ENCODE peak calls at places on chromosomes 4 and X, in nine cellular contexts. G, O, X, P, R, E, N, Z and M are unnamed samples.

GRCh38 chr4:4377683-4378082 is 9.2 kb upstream of the NSG1 start:
- DNase-seq in G (no peak), O (no peak), X (no peak), P (no peak), R (no peak), E (no peak), N (no peak), Z (no peak), M (no peak)

GRCh38 chr4:145819246-145820181 is 119.1 kb downstream of the ZNF827 start:
- DNase-seq in G (no peak), O (no peak), X (no peak), P (no peak), R (no peak), E (no peak), N (no peak), Z (no peak), M (no peak)

GRCh38 chr4:144421839-144422565 is 224.0 kb upstream of the HHIP start:
- DNase-seq in G (no peak), O (no peak), X (no peak), P (no peak), R (no peak), E (no peak), N (no peak), Z (no peak), M (no peak)

GRCh38 chr4:129998436-129999150 is 902.6 kb downstream of the C4orf33 start:
- DNase-seq in G (no peak), O (no peak), X (no peak), P (no peak), R (no peak), E (no peak), N (no peak), Z (peak), M (no peak)

GRCh38 chrX:100048156-100048555 is 361.9 kb downstream of the PCDH19 start:
- DNase-seq in G (no peak), O (no peak), X (no peak), P (no peak), R (no peak), E (no peak), N (no peak), Z (no peak), M (no peak)

GRCh38 chr4:112855058-112855457 is 194.4 kb upstream of the ANK2 start:
- DNase-seq in G (peak), O (no peak), X (no peak), P (no peak), R (no peak), E (no peak), N (no peak), Z (no peak), M (no peak)

GRCh38 chr4:17664755-17665154 is 50.3 kb downstream of the MED28 start:
- DNase-seq in G (no peak), O (no peak), X (no peak), P (no peak), R (no peak), E (no peak), N (no peak), Z (no peak), M (no peak)

GRCh38 chr4:123889376-123889945 is 492.9 kb downstream of the SPRY1 start:
- DNase-seq in G (peak), O (no peak), X (peak), P (no peak), R (peak), E (no peak), N (no peak), Z (no peak), M (no peak)

GRCh38 chr4:8356856-8357255 is 83.7 kb downstream of the ACOX3 start:
- DNase-seq in G (no peak), O (peak), X (no peak), P (no peak), R (no peak), E (no peak), N (no peak), Z (no peak), M (no peak)

GRCh38 chr4:185534850-185535761 is at the start of gene PDLIM3:
- DNase-seq in G (no peak), O (no peak), X (peak), P (no peak), R (peak), E (peak), N (no peak), Z (peak), M (peak)

GRCh38 chr4:13990596-13991589 is 363.4 kb upstream of the BOD1L1 start:
- DNase-seq in G (peak), O (no peak), X (peak), P (peak), R (no peak), E (no peak), N (no peak), Z (no peak), M (no peak)

GRCh38 chr4:158929939-158930344 is 161.1 kb downstream of the FNIP2 start:
- DNase-seq in G (peak), O (no peak), X (no peak), P (no peak), R (no peak), E (no peak), N (no peak), Z (no peak), M (no peak)

GRCh38 chrX:106696502-106696901 is 30.0 kb upstream of the RNF128 start:
- DNase-seq in G (no peak), O (no peak), X (no peak), P (no peak), R (no peak), E (no peak), N (no peak), Z (no peak), M (no peak)

GRCh38 chrX:50903387-50904027 is 7.0 kb upstream of the BMP15 start:
- DNase-seq in G (peak), O (no peak), X (peak), P (peak), R (peak), E (no peak), N (no peak), Z (no peak), M (peak)

GRCh38 chr4:107577743-107578142 is 142.3 kb downstream of the PAPSS1 start:
- DNase-seq in G (no peak), O (no peak), X (no peak), P (no peak), R (no peak), E (no peak), N (no peak), Z (no peak), M (no peak)

GRCh38 chrX:105463483-105463882 is 243.0 kb upstream of the TEX13A start:
- DNase-seq in G (peak), O (no peak), X (no peak), P (peak), R (no peak), E (no peak), N (no peak), Z (no peak), M (no peak)

GRCh38 chr4:185183622-185184281 is 20.0 kb downstream of the CFAP97 start:
- DNase-seq in G (peak), O (no peak), X (peak), P (peak), R (peak), E (peak), N (no peak), Z (no peak), M (peak)

GRCh38 chr4:29336851-29337250 is 1383.3 kb upstream of the PCDH7 start:
- DNase-seq in G (no peak), O (no peak), X (no peak), P (no peak), R (no peak), E (no peak), N (no peak), Z (no peak), M (no peak)

GRCh38 chrX:97366246-97366645 is 482.5 kb downstream of the RPA4 start:
- DNase-seq in G (peak), O (no peak), X (no peak), P (no peak), R (no peak), E (no peak), N (no peak), Z (no peak), M (no peak)

GRCh38 chr4:832536-832935 is 6.6 kb upstream of the CPLX1 start:
- DNase-seq in G (no peak), O (no peak), X (no peak), P (no peak), R (no peak), E (no peak), N (no peak), Z (peak), M (no peak)

GRCh38 chr4:472881-473574 is 25.9 kb downstream of the ZNF721 start:
- DNase-seq in G (peak), O (no peak), X (peak), P (peak), R (peak), E (no peak), N (no peak), Z (no peak), M (peak)

GRCh38 chr4:110106946-110107325 is 91.5 kb downstream of the ELOVL6 start:
- DNase-seq in G (peak), O (no peak), X (no peak), P (peak), R (peak), E (no peak), N (no peak), Z (no peak), M (no peak)

GRCh38 chrX:31580726-31581125 is 508.9 kb upstream of the FTHL17 start:
- DNase-seq in G (peak), O (no peak), X (no peak), P (peak), R (peak), E (no peak), N (no peak), Z (no peak), M (no peak)

GRCh38 chr4:10093801-10094552 is 22.6 kb downstream of the WDR1 start:
- DNase-seq in G (peak), O (no peak), X (peak), P (no peak), R (peak), E (no peak), N (no peak), Z (no peak), M (no peak)

GRCh38 chr4:139943277-139943676 is 210.7 kb downstream of the MAML3 start:
- DNase-seq in G (no peak), O (no peak), X (no peak), P (no peak), R (no peak), E (no peak), N (no peak), Z (no peak), M (no peak)

GRCh38 chrX:13845721-13846378 is 29.0 kb upstream of the GPM6B start:
- DNase-seq in G (peak), O (no peak), X (no peak), P (peak), R (peak), E (no peak), N (no peak), Z (no peak), M (no peak)

GRCh38 chr4:181261279-181261678 is 981.9 kb upstream of the TENM3 start:
- DNase-seq in G (peak), O (no peak), X (no peak), P (peak), R (peak), E (no peak), N (no peak), Z (no peak), M (peak)

GRCh38 chrX:15619053-15619772 is 18.5 kb upstream of the ACE2 start:
- DNase-seq in G (peak), O (no peak), X (no peak), P (peak), R (peak), E (no peak), N (no peak), Z (no peak), M (no peak)

DNA sequence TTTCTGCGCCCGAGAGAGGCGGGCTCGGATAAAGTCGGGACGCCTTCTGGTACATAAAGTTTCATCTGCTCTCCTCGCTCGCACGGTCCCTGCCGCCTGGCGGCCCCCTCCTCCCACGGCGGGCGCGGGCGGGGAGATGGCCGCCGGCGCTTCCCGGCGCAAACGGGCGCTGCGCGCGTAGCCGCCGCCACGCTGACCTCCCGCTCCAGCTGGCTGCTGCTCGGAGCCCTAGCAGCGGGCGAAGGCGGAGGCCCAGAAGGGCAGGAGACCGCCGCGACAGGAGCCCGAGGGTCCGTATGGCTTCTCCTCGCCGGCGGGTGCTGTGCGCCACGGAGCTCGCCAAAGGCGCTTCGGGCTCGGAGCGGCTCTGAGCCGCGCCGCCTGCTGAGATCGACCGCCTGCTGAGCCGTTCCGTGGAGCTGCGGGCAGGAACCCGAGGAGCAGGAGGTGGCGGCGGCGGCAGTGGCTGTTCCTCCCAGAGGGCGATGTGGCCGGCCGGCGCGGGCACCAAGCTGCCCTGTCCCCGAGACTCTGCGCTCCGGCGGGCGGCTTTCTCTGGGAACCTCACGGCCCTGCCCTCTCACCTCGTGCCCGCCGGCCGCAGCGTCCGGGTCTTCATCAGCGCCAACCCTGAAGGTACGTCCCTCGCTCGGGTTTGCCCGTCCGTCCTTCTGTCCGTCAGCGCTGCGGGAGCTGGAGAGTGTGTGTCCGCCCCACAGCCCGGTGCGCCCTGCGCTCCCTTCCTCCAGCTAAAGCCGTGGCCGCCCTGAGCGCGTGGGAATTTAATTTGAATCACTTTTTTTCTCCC is at the start of gene NWD2:
- DNase-seq in G (peak), O (peak), X (peak), P (no peak), R (peak), E (no peak), N (no peak), Z (no peak), M (peak)
- TF ChIP-seq CTCF in G (no peak), O (peak), X (no peak), P (no peak), R (no peak), E (no peak), N (no peak), Z (no peak), M (no peak)

GRCh38 chr4:88144866-88145300 is 13.6 kb downstream of the ABCG2 start:
- DNase-seq in G (no peak), O (no peak), X (no peak), P (no peak), R (no peak), E (no peak), N (no peak), Z (no peak), M (no peak)

GRCh38 chr4:88144048-88144447 is 14.4 kb downstream of the ABCG2 start:
- DNase-seq in G (no peak), O (no peak), X (no peak), P (no peak), R (no peak), E (no peak), N (no peak), Z (no peak), M (no peak)

GRCh38 chr4:88146891-88147290 is 11.5 kb downstream of the ABCG2 start:
- DNase-seq in G (no peak), O (no peak), X (no peak), P (no peak), R (no peak), E (no peak), N (no peak), Z (no peak), M (no peak)

GRCh38 chr4:88148560-88148959 is 9.9 kb downstream of the ABCG2 start:
- DNase-seq in G (no peak), O (no peak), X (no peak), P (no peak), R (no peak), E (no peak), N (no peak), Z (no peak), M (no peak)

DNA sequence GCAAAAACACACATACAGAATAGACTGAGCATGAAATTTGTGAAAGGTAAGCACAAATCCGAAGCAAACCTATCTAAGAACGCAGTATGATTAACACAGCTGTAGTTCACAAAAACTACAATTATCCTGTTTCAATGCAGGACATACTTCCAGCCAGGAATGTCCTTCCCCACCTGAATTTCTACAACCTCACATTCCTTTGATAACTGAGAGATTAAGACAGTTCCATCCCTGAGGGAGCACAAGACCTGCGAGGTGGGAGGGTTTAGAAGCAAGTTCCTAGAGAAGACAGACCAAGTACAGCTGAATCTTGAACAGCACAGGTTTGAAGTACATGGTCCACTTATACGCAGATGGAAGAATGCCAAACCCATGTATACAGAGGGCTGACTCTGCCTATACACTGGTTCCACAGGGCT is 10.6 kb downstream of the ABCG2 start:
- DNase-seq in G (no peak), O (no peak), X (no peak), P (no peak), R (no peak), E (no peak), N (no peak), Z (no peak), M (no peak)
- TF ChIP-seq CTCF in G (no peak), O (no peak), X (no peak), P (no peak), R (no peak), E (no peak), N (no peak), Z (no peak), M (no peak)

DNA sequence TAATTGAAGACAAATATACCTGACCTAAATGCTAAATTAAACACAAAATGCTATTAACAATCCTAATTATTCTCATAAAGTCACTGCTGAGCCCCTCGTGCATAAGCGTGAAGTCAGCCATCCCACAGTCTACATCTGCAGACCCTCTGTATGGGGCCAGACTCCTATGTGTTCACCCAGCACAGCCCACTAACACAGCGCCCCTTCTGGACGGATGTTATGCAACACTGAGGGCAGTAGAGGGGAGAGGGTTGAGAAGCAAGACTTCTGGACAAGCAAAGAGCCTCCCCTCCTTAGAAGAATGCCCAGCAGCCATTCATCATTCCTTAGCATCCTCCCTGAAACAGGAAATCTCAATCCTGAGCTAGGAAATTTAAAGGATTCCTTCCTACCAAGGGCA is 7.9 kb downstream of the TRPC3 start:
- DNase-seq in G (no peak), O (no peak), X (peak), P (no peak), R (no peak), E (no peak), N (no peak), Z (no peak), M (peak)
- TF ChIP-seq CTCF in G (peak), O (peak), X (peak), P (peak), R (peak), E (no peak), N (no peak), Z (no peak), M (peak)

GRCh38 chrX:22963186-22963585 is 36.6 kb upstream of the DDX53 start:
- DNase-seq in G (no peak), O (no peak), X (no peak), P (no peak), R (no peak), E (no peak), N (no peak), Z (no peak), M (no peak)

GRCh38 chrX:22969416-22969815 is 30.3 kb upstream of the DDX53 start:
- DNase-seq in G (peak), O (no peak), X (no peak), P (no peak), R (no peak), E (no peak), N (no peak), Z (no peak), M (no peak)

GRCh38 chrX:22970861-22971260 is 28.9 kb upstream of the DDX53 start:
- DNase-seq in G (no peak), O (no peak), X (no peak), P (no peak), R (no peak), E (no peak), N (no peak), Z (no peak), M (no peak)

DNA sequence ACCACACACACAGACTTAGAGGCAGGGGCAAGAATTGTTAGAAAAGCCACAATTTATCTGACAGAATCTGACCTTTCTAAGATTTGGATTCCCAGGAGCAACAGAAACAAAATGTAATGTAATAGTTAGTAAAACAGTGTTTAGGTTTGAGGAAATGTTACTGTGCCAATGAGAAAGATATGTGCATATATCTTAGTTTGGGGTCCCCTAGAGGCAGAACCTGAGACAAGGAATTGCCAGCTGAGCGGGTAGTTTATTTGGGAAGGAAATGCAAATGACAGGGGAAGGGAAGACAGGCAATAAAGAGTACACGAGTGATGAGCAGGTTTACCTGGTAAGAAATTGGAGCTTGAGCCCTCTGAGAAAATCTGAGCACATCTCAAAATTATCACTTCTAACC is 31.3 kb upstream of the DDX53 start:
- DNase-seq in G (no peak), O (no peak), X (no peak), P (no peak), R (no peak), E (no peak), N (no peak), Z (no peak), M (no peak)
- TF ChIP-seq CTCF in G (no peak), O (no peak), X (no peak), P (no peak), R (no peak), E (no peak), N (no peak), Z (no peak), M (no peak)

GRCh38 chrX:138775501-138775900 is 64.0 kb upstream of the FGF13 start:
- DNase-seq in G (peak), O (no peak), X (peak), P (peak), R (peak), E (no peak), N (no peak), Z (no peak), M (no peak)
- TF ChIP-seq CTCF in G (no peak), O (peak), X (peak), P (peak), R (peak), E (peak), N (peak), Z (peak), M (peak)

GRCh38 chr4:89641367-89641687 is 195.6 kb downstream of the SNCA start:
- DNase-seq in G (no peak), O (no peak), X (no peak), P (no peak), R (no peak), E (no peak), N (no peak), Z (no peak), M (no peak)
- TF ChIP-seq CTCF in G (no peak), O (peak), X (no peak), P (no peak), R (no peak), E (no peak), N (no peak), Z (no peak), M (peak)

GRCh38 chrX:118847676-118848075 is 24.1 kb downstream of the ZCCHC12 start:
- DNase-seq in G (peak), O (no peak), X (peak), P (peak), R (peak), E (no peak), N (no peak), Z (no peak), M (peak)
- TF ChIP-seq CTCF in G (peak), O (peak), X (peak), P (peak), R (peak), E (peak), N (peak), Z (peak), M (peak)